ENCODE peak calls at places on chromosome 11, in five cellular contexts. T, H, G, E and J are unnamed samples.
A peak's percentile ranks its signal among the peaks of the same experiment; 100 is the strongest.

GRCh38 chr11:12137938-12138731 is 27.7 kb downstream of the MICAL2 start:
- DNase-seq in T (peak; percentile 99), H (no peak), G (no peak), E (peak; percentile 36), J (peak; percentile 84)

GRCh38 chr11:30046211-30046945 is 29.5 kb upstream of the KCNA4 start:
- DNase-seq in T (no peak), H (no peak), G (no peak), E (no peak), J (no peak)

GRCh38 chr11:33248416-33248957 is 8.7 kb upstream of the HIPK3 start:
- DNase-seq in T (peak; percentile 75), H (no peak), G (no peak), E (no peak), J (peak; percentile 76)

GRCh38 chr11:88282789-88283188 is 54.7 kb downstream of the CTSC start:
- DNase-seq in T (no peak), H (no peak), G (no peak), E (no peak), J (no peak)

GRCh38 chr11:45723421-45723820 is 58.0 kb upstream of the CHST1 start:
- DNase-seq in T (no peak), H (no peak), G (no peak), E (no peak), J (no peak)

GRCh38 chr11:70220136-70220535 is 17.0 kb downstream of the FADD start:
- DNase-seq in T (no peak), H (no peak), G (no peak), E (no peak), J (no peak)

GRCh38 chr11:65615950-65616574 is 486 bp downstream of the PCNX3 start:
- DNase-seq in T (peak; percentile 17), H (no peak), G (no peak), E (peak; percentile 70), J (no peak)

GRCh38 chr11:56819916-56820315 is 71.4 kb upstream of the OR9G4 start:
- DNase-seq in T (no peak), H (no peak), G (no peak), E (no peak), J (no peak)

GRCh38 chr11:46948378-46949131 is 12.0 kb downstream of the CSTPP1 start:
- DNase-seq in T (peak; percentile 87), H (no peak), G (no peak), E (no peak), J (peak; percentile 51)

GRCh38 chr11:57283231-57283990 is 41.3 kb downstream of the TNKS1BP1 start:
- DNase-seq in T (no peak), H (no peak), G (no peak), E (no peak), J (no peak)

GRCh38 chr11:110345756-110346155 is 49.3 kb upstream of the RDX start:
- DNase-seq in T (no peak), H (no peak), G (no peak), E (no peak), J (no peak)

GRCh38 chr11:2268911-2269600 is 1.3 kb downstream of the ASCL2 start:
- DNase-seq in T (peak; percentile 25), H (peak; percentile 52), G (no peak), E (peak; percentile 57), J (no peak)

GRCh38 chr11:36002196-36002595 is 58.3 kb downstream of the LDLRAD3 start:
- DNase-seq in T (peak; percentile 39), H (no peak), G (no peak), E (peak; percentile 30), J (no peak)

GRCh38 chr11:72787262-72788104 is 6.4 kb downstream of the STARD10 start:
- DNase-seq in T (no peak), H (no peak), G (no peak), E (no peak), J (no peak)

GRCh38 chr11:61647529-61647928 is 32.7 kb upstream of the DAGLA start:
- DNase-seq in T (no peak), H (no peak), G (no peak), E (no peak), J (no peak)

GRCh38 chr11:8807544-8808225 is 103.3 kb upstream of the AKIP1 start:
- DNase-seq in T (peak; percentile 65), H (no peak), G (no peak), E (peak; percentile 35), J (peak; percentile 85)

GRCh38 chr11:95232666-95233065 is 1.7 kb upstream of the SESN3 start:
- DNase-seq in T (no peak), H (no peak), G (no peak), E (no peak), J (no peak)

GRCh38 chr11:15750535-15751297 is 605.6 kb downstream of the SOX6 start:
- DNase-seq in T (no peak), H (no peak), G (no peak), E (no peak), J (no peak)

GRCh38 chr11:88051386-88051785 is 123.9 kb downstream of the RAB38 start:
- DNase-seq in T (peak; percentile 58), H (no peak), G (no peak), E (no peak), J (no peak)

GRCh38 chr11:83691387-83692088 is 405.4 kb upstream of the CCDC90B start:
- DNase-seq in T (peak; percentile 5), H (no peak), G (no peak), E (no peak), J (no peak)

GRCh38 chr11:113994077-113994954 is 19.4 kb downstream of the HTR3A start:
- DNase-seq in T (peak; percentile 27), H (no peak), G (no peak), E (peak; percentile 39), J (peak; percentile 32)

GRCh38 chr11:66727282-66727882 is 1.6 kb downstream of the SPTBN2 start:
- DNase-seq in T (no peak), H (no peak), G (no peak), E (peak; percentile 62), J (peak; percentile 47)

GRCh38 chr11:70549796-70550195 is 151.5 kb downstream of the CTTN start:
- DNase-seq in T (no peak), H (no peak), G (no peak), E (no peak), J (no peak)

GRCh38 chr11:29272019-29272654 is 744.7 kb downstream of the KCNA4 start:
- DNase-seq in T (peak; percentile 81), H (no peak), G (no peak), E (no peak), J (peak; percentile 19)

GRCh38 chr11:25159341-25159740 is 662.5 kb downstream of the LUZP2 start:
- DNase-seq in T (peak; percentile 36), H (no peak), G (no peak), E (no peak), J (no peak)

GRCh38 chr11:126233391-126233790 is 21.8 kb downstream of the FAM118B start:
- DNase-seq in T (peak; percentile 52), H (no peak), G (no peak), E (no peak), J (no peak)

GRCh38 chr11:83713701-83714100 is 427.5 kb upstream of the CCDC90B start:
- DNase-seq in T (peak; percentile 16), H (peak; percentile 31), G (no peak), E (no peak), J (no peak)

GRCh38 chr11:105937738-105938137 is 84.3 kb downstream of the MSANTD4 start:
- DNase-seq in T (peak; percentile 19), H (no peak), G (no peak), E (no peak), J (no peak)

GRCh38 chr11:111283945-111284481 is 14.3 kb upstream of the POU2AF3 start:
- DNase-seq in T (no peak), H (no peak), G (no peak), E (no peak), J (no peak)

GRCh38 chr11:62536301-62536957 is 10.2 kb downstream of the AHNAK start:
- DNase-seq in T (no peak), H (no peak), G (no peak), E (no peak), J (no peak)

GRCh38 chr11:8192016-8192895 is 23.4 kb upstream of the RIC3 start:
- DNase-seq in T (peak; percentile 74), H (no peak), G (peak; percentile 74), E (peak; percentile 82), J (peak; percentile 81)

GRCh38 chr11:73818838-73819237 is 31.2 kb downstream of the MRPL48 start:
- DNase-seq in T (peak; percentile 15), H (no peak), G (no peak), E (no peak), J (peak; percentile 14)

GRCh38 chr11:110367571-110367970 is 62.2 kb upstream of the FDX1 start:
- DNase-seq in T (peak; percentile 35), H (no peak), G (no peak), E (no peak), J (no peak)

GRCh38 chr11:133747409-133747808 is 97.9 kb downstream of the SPATA19 start:
- DNase-seq in T (no peak), H (no peak), G (no peak), E (no peak), J (no peak)

GRCh38 chr11:72228844-72229231 is 4.3 kb downstream of the INPPL1 start:
- DNase-seq in T (no peak), H (no peak), G (no peak), E (no peak), J (no peak)

GRCh38 chr11:45737056-45737455 is 67.9 kb upstream of the SLC35C1 start:
- DNase-seq in T (peak; percentile 62), H (no peak), G (no peak), E (no peak), J (no peak)

GRCh38 chr11:34855754-34856095 is 60.5 kb downstream of the APIP start:
- DNase-seq in T (no peak), H (no peak), G (no peak), E (no peak), J (no peak)

GRCh38 chr11:123438191-123438627 is 8.1 kb downstream of the GRAMD1B start:
- DNase-seq in T (no peak), H (no peak), G (no peak), E (no peak), J (no peak)